ENCODE peak calls at places on chromosomes 1 and 21, in nine cellular contexts. E is right lobe of liver, J is IMR-90, R is vagina, Q is ovary, S is fibroblast of mammary gland, D is GM06990, P is astrocyte of the cerebellum, K is heart left ventricle. N is an unnamed sample.

GRCh38 chr1:58858344-58858673 is 74.5 kb upstream of the JUN start:
- DNase-seq in R (no peak), Q (no peak), D (no peak), S (no peak), K (no peak), E (no peak), J (peak), P (no peak), N (no peak)

GRCh38 chr1:243179714-243180113 is 75.4 kb downstream of the CEP170 start:
- DNase-seq in P (no peak), D (no peak), J (no peak), R (no peak), E (no peak), S (no peak), Q (no peak), K (no peak), N (no peak)

GRCh38 chr1:172041689-172042088 is 200.4 kb downstream of the DNM3 start:
- DNase-seq in J (peak), K (no peak), P (peak), E (no peak), Q (no peak), R (no peak), D (no peak), S (peak), N (peak)

GRCh38 chr21:35840197-35840799 is 220.0 kb downstream of the SETD4 start:
- DNase-seq in D (no peak), R (no peak), S (peak), K (no peak), P (peak), J (peak), E (peak), Q (peak), N (peak)

GRCh38 chr1:14100444-14100843 is 400.5 kb downstream of the PRDM2 start:
- DNase-seq in R (no peak), S (no peak), D (no peak), E (no peak), Q (no peak), P (no peak), J (no peak), K (no peak), N (no peak)

GRCh38 chr21:41616063-41616591 is 108.2 kb upstream of the TMPRSS2 start:
- DNase-seq in P (peak), Q (no peak), R (no peak), D (no peak), J (peak), K (no peak), E (no peak), S (peak), N (peak)

GRCh38 chr1:89890085-89890754 is 69.4 kb downstream of the LRRC8D start:
- DNase-seq in E (no peak), S (peak), K (no peak), R (no peak), Q (no peak), P (no peak), D (no peak), J (no peak), N (no peak)

GRCh38 chr1:211737115-211738035 is 62.0 kb upstream of the NEK2 start:
- DNase-seq in Q (no peak), J (no peak), K (no peak), R (no peak), D (no peak), P (no peak), S (no peak), E (no peak), N (no peak)

GRCh38 chr1:79745928-79746327 is 739.4 kb upstream of the ADGRL4 start:
- DNase-seq in E (no peak), K (no peak), R (no peak), D (no peak), Q (no peak), J (peak), P (no peak), S (peak), N (no peak)

GRCh38 chr1:238063454-238063853 is 172.7 kb upstream of the ZP4 start:
- DNase-seq in S (peak), Q (no peak), K (no peak), D (peak), E (no peak), P (peak), J (peak), R (no peak), N (no peak)

GRCh38 chr1:201719812-201720521 is 109.0 kb upstream of the IPO9 start:
- DNase-seq in D (no peak), S (peak), E (no peak), P (peak), R (no peak), J (peak), K (peak), Q (peak), N (no peak)

GRCh38 chr1:186828612-186829542 is at the start of gene PLA2G4A:
- DNase-seq in P (peak), K (no peak), D (no peak), S (peak), Q (peak), J (peak), R (no peak), E (no peak), N (peak)

GRCh38 chr1:6181347-6181770 is 1.2 kb upstream of the CHD5 start:
- DNase-seq in Q (peak), R (no peak), K (no peak), P (no peak), E (no peak), J (no peak), D (no peak), S (no peak), N (no peak)

GRCh38 chr1:54337034-54337433 is 69.2 kb downstream of the SSBP3 start:
- DNase-seq in K (no peak), Q (no peak), J (no peak), E (no peak), S (no peak), P (no peak), D (no peak), R (no peak), N (no peak)

GRCh38 chr1:54337928-54338327 is 68.3 kb downstream of the SSBP3 start:
- DNase-seq in J (peak), K (peak), E (no peak), R (no peak), D (no peak), S (no peak), P (no peak), Q (no peak), N (no peak)

GRCh38 chr1:54336121-54336520 is 70.1 kb downstream of the SSBP3 start:
- DNase-seq in E (no peak), P (no peak), Q (no peak), J (no peak), R (no peak), K (no peak), S (no peak), D (no peak), N (no peak)

GRCh38 chr1:54334996-54335395 is 71.2 kb downstream of the SSBP3 start:
- DNase-seq in D (no peak), R (no peak), E (no peak), Q (no peak), J (peak), K (peak), P (no peak), S (peak), N (peak)

DNA sequence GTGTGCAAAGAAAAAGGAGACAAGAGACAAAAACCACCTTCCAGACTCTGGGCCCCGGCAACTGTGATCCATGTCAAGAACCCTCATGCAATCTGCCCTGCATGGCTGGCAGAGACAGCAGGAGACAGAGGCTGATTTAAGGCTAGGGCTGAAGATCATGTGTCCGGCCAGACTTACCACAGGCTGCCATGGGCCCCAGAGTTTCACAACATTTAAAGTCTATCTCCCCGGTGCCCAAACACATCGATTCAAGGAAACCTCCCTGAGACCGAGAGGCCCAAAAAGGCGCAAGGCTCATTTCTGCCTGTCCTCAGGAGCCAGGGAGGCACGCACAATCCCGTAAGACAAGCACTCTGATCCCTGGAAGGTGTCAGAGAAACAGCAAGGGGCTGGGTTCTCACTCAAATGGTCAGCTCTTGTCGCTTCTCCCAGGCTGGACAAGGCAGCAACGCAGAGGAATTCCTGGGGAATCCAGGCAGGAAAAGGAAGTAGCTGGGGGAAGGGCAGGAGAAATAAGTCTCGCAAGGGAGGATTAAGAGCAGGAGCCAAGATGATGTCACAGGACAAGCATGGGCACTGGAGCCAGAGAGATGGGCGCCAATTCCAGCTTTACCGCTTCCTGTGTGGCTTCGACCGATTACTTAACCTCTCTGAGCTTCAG is 70.7 kb downstream of the SSBP3 start:
- DNase-seq in Q (peak), J (peak), R (no peak), D (no peak), S (peak), E (peak), P (peak), K (peak), N (peak)
- H3K4me3 ChIP-seq in Q (peak), J (peak), R (peak), D (no peak), S (peak), E (no peak), P (no peak), K (no peak), N (peak)

DNA sequence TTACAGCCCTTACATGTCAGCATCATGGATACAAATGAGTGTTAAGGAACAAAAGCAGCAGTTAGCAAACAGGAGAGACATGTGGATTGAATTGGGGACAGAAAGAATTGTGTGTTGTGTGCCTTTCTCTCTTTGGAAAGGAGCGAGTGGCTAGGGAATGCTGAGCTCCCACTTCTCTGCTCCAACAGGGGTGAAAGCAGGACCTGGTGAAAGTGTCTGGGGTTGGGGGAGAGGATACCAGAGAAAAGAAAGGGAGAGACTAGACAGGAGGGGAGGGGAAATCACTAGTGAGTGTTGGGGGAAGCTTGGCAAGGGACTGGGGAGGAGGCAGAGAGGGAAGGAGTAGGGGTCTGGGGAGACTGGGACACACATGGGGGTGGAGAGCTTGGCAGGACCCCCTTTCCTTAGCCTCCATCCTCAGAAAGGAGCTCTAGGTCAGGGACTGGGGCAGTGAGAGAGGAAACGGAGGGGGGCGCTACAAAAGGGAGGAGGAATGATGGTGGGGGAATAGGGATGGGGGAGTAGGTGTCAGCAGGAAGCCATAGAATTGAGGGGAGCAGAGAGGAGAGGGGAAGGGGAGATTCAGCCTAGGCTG is 2.2 kb downstream of the KIRREL1 start:
- DNase-seq in R (no peak), S (no peak), Q (no peak), P (no peak), D (no peak), J (no peak), K (no peak), E (no peak), N (no peak)
- TF ChIP-seq CTCF in R (no peak), S (peak), Q (no peak), P (peak), D (no peak), J (peak), K (no peak), E (no peak), N (peak)

GRCh38 chr1:97943354-97943753 is 22.5 kb upstream of the DPYD start:
- DNase-seq in E (no peak), R (no peak), S (peak), D (no peak), J (peak), Q (no peak), P (peak), K (no peak), N (no peak)
- H3K4me3 ChIP-seq in E (no peak), R (no peak), S (no peak), D (no peak), J (no peak), Q (no peak), P (no peak), K (no peak), N (no peak)

DNA sequence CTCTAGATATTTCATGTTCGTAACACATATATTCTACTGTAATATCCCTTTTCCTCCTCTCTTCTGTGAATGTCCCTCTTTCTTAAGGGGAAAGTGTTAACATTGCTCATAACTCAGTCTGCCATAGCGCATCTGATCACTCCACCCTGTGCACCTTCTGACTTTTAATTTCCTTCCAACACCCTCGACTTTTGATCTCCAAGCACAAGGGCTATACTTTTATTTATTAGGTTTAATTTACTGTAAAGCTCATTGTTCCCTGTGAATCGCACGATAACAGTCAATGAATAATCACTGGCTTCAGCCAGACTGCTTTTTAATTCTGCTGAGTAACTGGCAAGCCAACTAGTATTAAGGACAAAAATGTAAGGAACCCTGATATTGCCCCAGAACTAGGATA is 2.7 kb upstream of the ETS2 start:
- DNase-seq in D (no peak), E (no peak), K (no peak), P (no peak), S (no peak), Q (no peak), J (no peak), R (no peak), N (no peak)
- TF ChIP-seq CTCF in D (no peak), E (no peak), K (no peak), P (no peak), S (no peak), Q (no peak), J (no peak), R (no peak), N (no peak)

DNA sequence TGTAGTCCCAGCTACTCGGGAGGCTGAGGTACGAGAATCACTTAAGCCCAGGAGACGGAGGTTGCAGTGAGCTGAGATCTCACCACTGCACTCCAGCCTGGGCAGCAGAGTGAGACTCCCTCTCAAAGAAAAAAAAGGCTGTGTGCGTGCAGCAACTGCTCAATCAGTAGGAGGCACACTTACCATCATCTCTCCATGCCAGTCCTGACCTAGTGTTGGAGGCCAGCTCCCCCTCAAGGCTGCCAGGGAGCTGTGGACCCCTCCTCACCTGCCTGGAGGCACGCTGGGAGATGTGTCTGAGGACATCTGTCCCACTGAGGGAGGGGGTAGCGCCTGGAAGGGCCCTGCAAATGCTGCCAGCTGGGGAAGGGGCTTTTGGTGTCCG is 11.9 kb downstream of the RPS6KA1 start:
- DNase-seq in K (no peak), D (no peak), S (no peak), R (no peak), P (no peak), E (no peak), Q (no peak), J (no peak), N (no peak)
- H3K4me3 ChIP-seq in K (no peak), D (peak), S (no peak), R (no peak), P (no peak), E (no peak), Q (no peak), J (no peak), N (no peak)

GRCh38 chr1:206048582-206048981 is 4.4 kb upstream of the RHEX start:
- DNase-seq in E (peak), J (no peak), S (no peak), P (no peak), Q (no peak), K (no peak), R (no peak), D (no peak), N (no peak)
- TF ChIP-seq CTCF in E (no peak), J (no peak), S (no peak), P (no peak), Q (no peak), K (no peak), R (no peak), D (no peak), N (peak)

GRCh38 chr1:181087400-181087901 is 1.0 kb upstream of the IER5 start:
- DNase-seq in P (no peak), Q (no peak), K (no peak), S (peak), J (no peak), D (peak), E (no peak), R (no peak), N (no peak)
- H3K4me3 ChIP-seq in P (no peak), Q (no peak), K (no peak), S (no peak), J (no peak), D (peak), E (no peak), R (no peak), N (no peak)

DNA sequence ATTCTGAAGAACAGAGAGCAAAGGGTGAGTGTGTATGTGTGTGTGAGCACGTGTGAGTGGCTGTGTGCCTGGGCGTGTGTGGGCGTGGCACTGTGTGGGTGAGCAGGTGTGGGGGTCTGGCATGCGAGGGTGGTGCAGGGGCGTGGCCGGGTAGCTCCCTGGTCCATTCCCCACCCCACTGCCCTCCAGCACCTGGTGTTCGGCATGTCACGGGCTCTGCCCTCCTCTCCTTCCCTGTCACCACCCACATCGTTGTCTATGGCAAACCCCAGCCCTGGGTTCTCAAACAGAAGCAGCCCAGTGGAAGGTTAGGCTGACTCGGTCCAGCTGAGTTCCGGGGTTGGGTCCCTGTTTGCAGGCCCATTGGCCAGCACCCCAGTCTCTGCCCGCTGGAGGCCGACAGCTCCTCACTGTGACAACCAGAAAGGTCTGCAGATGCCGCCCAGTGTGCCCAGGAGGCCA is 39.8 kb downstream of the UBE2G2 start:
- DNase-seq in R (no peak), K (peak), E (no peak), J (no peak), P (no peak), S (no peak), D (no peak), Q (no peak), N (no peak)
- TF ChIP-seq CTCF in R (no peak), K (no peak), E (no peak), J (no peak), P (no peak), S (no peak), D (no peak), Q (no peak), N (no peak)

DNA sequence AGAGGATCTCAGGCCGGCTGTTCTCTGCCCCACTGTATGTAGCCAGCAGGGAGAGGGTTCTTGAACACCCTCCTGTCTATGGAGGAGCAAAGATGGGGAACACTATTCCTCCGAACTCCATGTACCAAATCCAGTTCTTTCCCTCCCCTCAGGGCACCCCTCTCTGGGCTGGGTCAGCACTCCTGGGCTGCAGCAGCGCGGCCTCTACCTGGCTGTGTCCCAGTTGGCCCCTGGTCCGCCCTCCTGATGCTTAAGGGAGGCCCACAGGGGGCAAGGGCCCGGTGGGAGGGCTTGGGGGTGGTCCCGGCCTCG is 471 bp upstream of the ADPRS start:
- DNase-seq in Q (no peak), P (no peak), D (no peak), E (no peak), K (no peak), J (no peak), S (no peak), R (no peak), N (no peak)
- H3K4me3 ChIP-seq in Q (peak), P (peak), D (peak), E (peak), K (peak), J (peak), S (peak), R (peak), N (peak)